ENCODE peak calls at places on chromosomes 11 and 22, in four cellular contexts. E, S, Z and M are unnamed samples.

GRCh38 chr11:128928400-128928799 is 14.3 kb downstream of the TP53AIP1 start:
- DNase-seq in E (no peak), S (no peak), Z (no peak), M (no peak)

GRCh38 chr11:17483505-17483904 is 6.9 kb upstream of the ABCC8 start:
- DNase-seq in E (no peak), S (no peak), Z (no peak), M (no peak)

GRCh38 chr11:2791521-2792375 is 92.0 kb upstream of the KCNQ1OT1 start:
- DNase-seq in E (no peak), S (peak; percentile 61), Z (no peak), M (peak; percentile 84)

GRCh38 chr11:127993788-127994187 is 593.6 kb downstream of the ETS1 start:
- DNase-seq in E (no peak), S (no peak), Z (no peak), M (no peak)

GRCh38 chr22:19632671-19633148 is 81.6 kb upstream of the SEPTIN5 start:
- DNase-seq in E (no peak), S (no peak), Z (no peak), M (no peak)

GRCh38 chr11:2106583-2107209 is 32.5 kb downstream of the IGF2 start:
- DNase-seq in E (no peak), S (no peak), Z (no peak), M (no peak)

GRCh38 chr11:35009941-35010337 is 93.5 kb downstream of the PDHX start:
- DNase-seq in E (no peak), S (no peak), Z (no peak), M (no peak)

GRCh38 chr22:36409911-36410756 is 22.4 kb upstream of the MYH9 start:
- DNase-seq in E (peak; percentile 85), S (peak; percentile 93), Z (peak; percentile 96), M (peak; percentile 89)

DNA sequence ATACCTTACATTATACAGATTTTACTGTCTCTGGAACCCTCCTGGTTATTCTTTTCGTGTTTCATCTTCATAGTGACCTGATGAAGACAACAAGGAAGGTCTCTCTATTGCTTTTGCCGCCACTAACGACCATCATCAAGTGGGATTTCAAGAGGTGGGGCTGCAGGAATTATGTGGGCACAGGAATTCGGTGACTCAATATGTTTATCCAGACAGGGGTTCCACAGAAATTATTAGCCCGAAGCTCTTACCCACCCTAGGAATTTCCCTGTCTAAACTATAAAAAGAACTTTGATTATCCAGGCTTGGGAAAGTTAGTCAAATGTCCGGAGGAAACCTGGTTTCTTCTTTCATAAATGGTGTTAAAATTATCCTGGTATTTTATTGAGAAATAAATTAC is 566.8 kb upstream of the TENM4 start:
- DNase-seq in E (no peak), S (no peak), Z (no peak), M (no peak)
- TF ChIP-seq POLR2A in E (no peak), S (no peak), Z (no peak), M (no peak)

DNA sequence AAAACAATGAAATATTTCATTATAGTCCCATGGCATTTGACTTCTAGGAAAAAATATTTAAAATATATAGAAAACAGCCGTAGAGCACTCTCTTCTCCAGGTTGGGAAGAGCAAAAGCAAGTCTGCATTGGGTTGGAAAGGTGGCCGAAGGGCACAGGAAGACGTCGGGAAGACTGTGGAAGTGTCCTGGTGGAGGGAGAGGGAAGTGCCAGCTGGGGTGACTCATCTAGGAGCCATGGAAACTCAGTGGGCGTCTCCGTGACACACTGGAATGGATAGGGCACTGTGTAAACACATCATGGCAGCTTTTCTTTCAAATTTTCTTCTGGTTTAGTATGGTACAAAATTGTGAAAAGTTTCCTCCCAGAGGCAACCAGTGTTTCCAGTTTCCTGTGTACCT is 12.7 kb downstream of the GTPBP1 start:
- DNase-seq in E (peak; percentile 65), S (peak; percentile 45), Z (peak; percentile 70), M (peak; percentile 82)
- TF ChIP-seq CTCF in E (peak; percentile 72), S (no peak), Z (no peak), M (peak; percentile 60)

GRCh38 chr22:38080847-38081635 is 2.9 kb downstream of the SLC16A8 start:
- DNase-seq in E (no peak), S (no peak), Z (no peak), M (peak; percentile 88)
- TF ChIP-seq POLR2A in E (no peak), S (no peak), Z (no peak), M (no peak)

DNA sequence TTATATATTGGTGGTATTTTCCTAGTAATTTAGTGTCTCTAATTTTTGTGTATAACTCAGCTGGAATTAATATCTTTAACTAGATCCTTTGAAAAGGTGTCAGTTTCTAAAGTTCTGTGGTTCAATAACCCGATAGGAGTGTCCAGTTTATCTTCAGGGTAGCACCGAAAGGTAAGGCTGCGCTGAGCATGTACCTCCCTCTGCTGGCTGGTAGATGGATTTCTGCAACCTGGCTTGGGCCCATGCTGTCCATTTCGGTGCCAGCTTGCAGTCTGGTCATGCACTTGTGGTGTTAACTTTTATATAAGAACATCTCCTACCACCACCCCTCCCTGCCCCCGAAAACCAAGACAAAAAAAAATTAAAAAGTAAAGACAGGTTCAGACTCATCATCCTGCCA is 24.7 kb downstream of the EXT2 start:
- DNase-seq in E (no peak), S (no peak), Z (no peak), M (no peak)
- TF ChIP-seq CTCF in E (no peak), S (no peak), Z (peak; percentile 10), M (no peak)

GRCh38 chr11:84003181-84003580 is 717.0 kb upstream of the CCDC90B start:
- DNase-seq in E (no peak), S (no peak), Z (no peak), M (no peak)
- TF ChIP-seq POLR2A in E (no peak), S (no peak), Z (no peak), M (no peak)